ENCODE peak calls at places on chromosomes 1 and 21, in seven cellular contexts. One of them, this sample, is unnamed.
A peak's percentile ranks its signal among the peaks of the same experiment; 100 is the strongest.

GRCh38 chr1:241276391-241276790 is 80.6 kb downstream of the RGS7 start:
- DNase-seq in astrocyte of the cerebellum: no peak
- DNase-seq in AG04449: no peak
- DNase-seq in B cell: no peak
- DNase-seq in endothelial cell: no peak
- DNase-seq in K562: no peak
- DNase-seq in fibroblast of the aortic adventitia: no peak
- DNase-seq in this sample: no peak

GRCh38 chr1:202283379-202283844 is 58.3 kb downstream of the UBE2T start:
- DNase-seq in astrocyte of the cerebellum: peak; percentile 86
- DNase-seq in AG04449: peak; percentile 40
- DNase-seq in B cell: no peak
- DNase-seq in endothelial cell: no peak
- DNase-seq in K562: no peak
- DNase-seq in fibroblast of the aortic adventitia: peak; percentile 92
- DNase-seq in this sample: peak; percentile 15

GRCh38 chr1:6127587-6128163 is 52.4 kb downstream of the CHD5 start:
- DNase-seq in astrocyte of the cerebellum: no peak
- DNase-seq in AG04449: no peak
- DNase-seq in B cell: peak; percentile 39
- DNase-seq in endothelial cell: peak; percentile 68
- DNase-seq in K562: peak; percentile 99
- DNase-seq in fibroblast of the aortic adventitia: peak; percentile 30
- DNase-seq in this sample: peak; percentile 78

GRCh38 chr1:101073836-101074235 is 48.3 kb upstream of the DPH5 start:
- DNase-seq in astrocyte of the cerebellum: no peak
- DNase-seq in AG04449: no peak
- DNase-seq in B cell: no peak
- DNase-seq in endothelial cell: no peak
- DNase-seq in K562: no peak
- DNase-seq in fibroblast of the aortic adventitia: no peak
- DNase-seq in this sample: no peak

GRCh38 chr1:38489844-38490270 is 369.7 kb downstream of the RRAGC start:
- DNase-seq in astrocyte of the cerebellum: no peak
- DNase-seq in AG04449: no peak
- DNase-seq in B cell: no peak
- DNase-seq in endothelial cell: peak; percentile 64
- DNase-seq in K562: peak; percentile 81
- DNase-seq in fibroblast of the aortic adventitia: no peak
- DNase-seq in this sample: no peak

GRCh38 chr1:13541435-13542215 is 27.8 kb upstream of the LRRC38 start:
- DNase-seq in astrocyte of the cerebellum: no peak
- DNase-seq in AG04449: no peak
- DNase-seq in B cell: no peak
- DNase-seq in endothelial cell: no peak
- DNase-seq in K562: no peak
- DNase-seq in fibroblast of the aortic adventitia: no peak
- DNase-seq in this sample: no peak

GRCh38 chr1:50610563-50610962 is 187.3 kb upstream of the DMRTA2 start:
- DNase-seq in astrocyte of the cerebellum: no peak
- DNase-seq in AG04449: no peak
- DNase-seq in B cell: no peak
- DNase-seq in endothelial cell: no peak
- DNase-seq in K562: no peak
- DNase-seq in fibroblast of the aortic adventitia: no peak
- DNase-seq in this sample: no peak

GRCh38 chr1:104856091-104856490 is 1106.4 kb downstream of the AMY1C start:
- DNase-seq in astrocyte of the cerebellum: no peak
- DNase-seq in AG04449: no peak
- DNase-seq in B cell: no peak
- DNase-seq in endothelial cell: no peak
- DNase-seq in K562: no peak
- DNase-seq in fibroblast of the aortic adventitia: no peak
- DNase-seq in this sample: no peak

GRCh38 chr1:40898434-40898900 is 36.3 kb upstream of the CITED4 start:
- DNase-seq in astrocyte of the cerebellum: no peak
- DNase-seq in AG04449: no peak
- DNase-seq in B cell: no peak
- DNase-seq in endothelial cell: no peak
- DNase-seq in K562: no peak
- DNase-seq in fibroblast of the aortic adventitia: peak; percentile 26
- DNase-seq in this sample: peak; percentile 76

GRCh38 chr21:34333150-34333739 is 30.6 kb upstream of the KCNE2 start:
- DNase-seq in astrocyte of the cerebellum: peak; percentile 53
- DNase-seq in AG04449: peak; percentile 59
- DNase-seq in B cell: no peak
- DNase-seq in endothelial cell: no peak
- DNase-seq in K562: no peak
- DNase-seq in fibroblast of the aortic adventitia: peak; percentile 4
- DNase-seq in this sample: no peak

GRCh38 chr1:54230507-54231339 is 30.8 kb downstream of the MRPL37 start:
- DNase-seq in astrocyte of the cerebellum: no peak
- DNase-seq in AG04449: no peak
- DNase-seq in B cell: no peak
- DNase-seq in endothelial cell: no peak
- DNase-seq in K562: no peak
- DNase-seq in fibroblast of the aortic adventitia: no peak
- DNase-seq in this sample: peak; percentile 61

GRCh38 chr1:103197266-103197665 is 88.9 kb upstream of the COL11A1 start:
- DNase-seq in astrocyte of the cerebellum: peak; percentile 55
- DNase-seq in AG04449: no peak
- DNase-seq in B cell: no peak
- DNase-seq in endothelial cell: no peak
- DNase-seq in K562: no peak
- DNase-seq in fibroblast of the aortic adventitia: peak; percentile 10
- DNase-seq in this sample: no peak

GRCh38 chr21:14229399-14229798 is 13.4 kb downstream of the RBM11 start:
- DNase-seq in astrocyte of the cerebellum: no peak
- DNase-seq in AG04449: no peak
- DNase-seq in B cell: no peak
- DNase-seq in endothelial cell: no peak
- DNase-seq in K562: no peak
- DNase-seq in fibroblast of the aortic adventitia: no peak
- DNase-seq in this sample: no peak
- TF ChIP-seq CTCF in astrocyte of the cerebellum: no peak
- TF ChIP-seq CTCF in AG04449: no peak
- TF ChIP-seq CTCF in B cell: no peak
- TF ChIP-seq CTCF in endothelial cell: no peak
- TF ChIP-seq CTCF in K562: no peak
- TF ChIP-seq CTCF in fibroblast of the aortic adventitia: no peak
- TF ChIP-seq CTCF in this sample: no peak

GRCh38 chr1:157043685-157044084 is 1.9 kb downstream of the ARHGEF11 start:
- DNase-seq in astrocyte of the cerebellum: no peak
- DNase-seq in AG04449: no peak
- DNase-seq in B cell: no peak
- DNase-seq in endothelial cell: no peak
- DNase-seq in K562: no peak
- DNase-seq in fibroblast of the aortic adventitia: no peak
- DNase-seq in this sample: no peak
- TF ChIP-seq CTCF in astrocyte of the cerebellum: no peak
- TF ChIP-seq CTCF in AG04449: no peak
- TF ChIP-seq CTCF in B cell: no peak
- TF ChIP-seq CTCF in endothelial cell: no peak
- TF ChIP-seq CTCF in K562: no peak
- TF ChIP-seq CTCF in fibroblast of the aortic adventitia: no peak
- TF ChIP-seq CTCF in this sample: no peak

GRCh38 chr1:20115479-20115878 is 3.9 kb downstream of the PLA2G2D start:
- DNase-seq in astrocyte of the cerebellum: no peak
- DNase-seq in AG04449: no peak
- DNase-seq in B cell: no peak
- DNase-seq in endothelial cell: no peak
- DNase-seq in K562: no peak
- DNase-seq in fibroblast of the aortic adventitia: no peak
- DNase-seq in this sample: no peak
- TF ChIP-seq CTCF in astrocyte of the cerebellum: no peak
- TF ChIP-seq CTCF in AG04449: no peak
- TF ChIP-seq CTCF in B cell: no peak
- TF ChIP-seq CTCF in endothelial cell: no peak
- TF ChIP-seq CTCF in K562: peak; percentile 16
- TF ChIP-seq CTCF in fibroblast of the aortic adventitia: no peak
- TF ChIP-seq CTCF in this sample: no peak

GRCh38 chr1:43284711-43285110 is 670 bp downstream of the C1orf210 start:
- DNase-seq in astrocyte of the cerebellum: no peak
- DNase-seq in AG04449: no peak
- DNase-seq in B cell: no peak
- DNase-seq in endothelial cell: no peak
- DNase-seq in K562: no peak
- DNase-seq in fibroblast of the aortic adventitia: no peak
- DNase-seq in this sample: no peak

GRCh38 chr1:43286115-43286514 is 734 bp upstream of the C1orf210 start:
- DNase-seq in astrocyte of the cerebellum: no peak
- DNase-seq in AG04449: no peak
- DNase-seq in B cell: no peak
- DNase-seq in endothelial cell: no peak
- DNase-seq in K562: no peak
- DNase-seq in fibroblast of the aortic adventitia: no peak
- DNase-seq in this sample: no peak

GRCh38 chr1:43286533-43286932 is 1.2 kb upstream of the C1orf210 start:
- DNase-seq in astrocyte of the cerebellum: no peak
- DNase-seq in AG04449: no peak
- DNase-seq in B cell: no peak
- DNase-seq in endothelial cell: no peak
- DNase-seq in K562: no peak
- DNase-seq in fibroblast of the aortic adventitia: no peak
- DNase-seq in this sample: no peak

GRCh38 chr1:43284065-43284464 is 1.3 kb downstream of the C1orf210 start:
- DNase-seq in astrocyte of the cerebellum: no peak
- DNase-seq in AG04449: no peak
- DNase-seq in B cell: no peak
- DNase-seq in endothelial cell: no peak
- DNase-seq in K562: no peak
- DNase-seq in fibroblast of the aortic adventitia: no peak
- DNase-seq in this sample: no peak

GRCh38 chr1:43285269-43285986 is at the start of gene C1orf210:
- DNase-seq in astrocyte of the cerebellum: no peak
- DNase-seq in AG04449: no peak
- DNase-seq in B cell: no peak
- DNase-seq in endothelial cell: no peak
- DNase-seq in K562: peak; percentile 63
- DNase-seq in fibroblast of the aortic adventitia: no peak
- DNase-seq in this sample: no peak
- TF ChIP-seq CTCF in astrocyte of the cerebellum: no peak
- TF ChIP-seq CTCF in AG04449: no peak
- TF ChIP-seq CTCF in B cell: no peak
- TF ChIP-seq CTCF in endothelial cell: no peak
- TF ChIP-seq CTCF in K562: peak; percentile 56
- TF ChIP-seq CTCF in fibroblast of the aortic adventitia: no peak
- TF ChIP-seq CTCF in this sample: no peak

This sample was measured in CD14-positive monocyte.